ENCODE peak calls at places on chromosomes 2 and 18, in seven cellular contexts. X is sigmoid colon, T is HL-60, U is GM23338, W is suprapubic skin, P is H1, E is prostate gland. A is an unnamed sample.

GRCh38 chr2:96414161-96414713 is 78.7 kb downstream of the NCAPH start:
- DNase-seq in W (no peak), T (no peak), P (no peak), E (no peak), U (no peak), X (no peak), A (no peak)

GRCh38 chr2:204265701-204266310 is 279.5 kb upstream of the PARD3B start:
- DNase-seq in E (no peak), U (no peak), W (no peak), X (no peak), P (no peak), T (no peak), A (no peak)

GRCh38 chr2:224366269-224366668 is 35.6 kb downstream of the FAM124B start:
- DNase-seq in X (no peak), U (no peak), P (no peak), T (no peak), E (no peak), W (no peak), A (no peak)

GRCh38 chr2:1653137-1653789 is 91.1 kb downstream of the PXDN start:
- DNase-seq in E (peak), U (no peak), P (no peak), W (peak), X (peak), T (no peak), A (peak)

GRCh38 chr18:67133669-67134068 is 382.9 kb downstream of the DSEL start:
- DNase-seq in U (no peak), W (no peak), E (no peak), T (no peak), X (no peak), P (no peak), A (no peak)

GRCh38 chr2:7023542-7023941 is 106.3 kb downstream of the RNF144A start:
- DNase-seq in P (no peak), X (peak), U (no peak), W (no peak), E (no peak), T (no peak), A (no peak)

GRCh38 chr2:170217778-170218251 is 39.9 kb downstream of the MYO3B start:
- DNase-seq in T (no peak), W (no peak), P (no peak), X (no peak), U (no peak), E (no peak), A (no peak)

GRCh38 chr2:216858312-216858711 is 1.6 kb downstream of the TNP1 start:
- DNase-seq in X (no peak), U (no peak), P (no peak), T (no peak), E (no peak), W (no peak), A (no peak)

GRCh38 chr2:10028988-10029874 is 14.1 kb upstream of the KLF11 start:
- DNase-seq in E (no peak), X (peak), W (no peak), T (peak), P (no peak), U (peak), A (no peak)

GRCh38 chr2:64762301-64762997 is 108.7 kb upstream of the SERTAD2 start:
- DNase-seq in U (no peak), E (no peak), X (no peak), P (no peak), T (no peak), W (no peak), A (no peak)

GRCh38 chr18:616380-616995 is 19.7 kb downstream of the CLUL1 start:
- DNase-seq in T (peak), P (no peak), X (no peak), W (no peak), U (peak), E (no peak), A (no peak)

GRCh38 chr2:140506606-140507005 is 1624.2 kb downstream of the LRP1B start:
- DNase-seq in X (no peak), E (no peak), W (no peak), U (no peak), P (no peak), T (no peak), A (no peak)

GRCh38 chr2:230879891-230880290 is 15.1 kb downstream of the ITM2C start:
- DNase-seq in P (no peak), E (no peak), X (no peak), T (no peak), W (no peak), U (no peak), A (no peak)

GRCh38 chr2:7725850-7726242 is 808.6 kb downstream of the RNF144A start:
- DNase-seq in E (no peak), T (no peak), W (no peak), X (no peak), P (no peak), U (no peak), A (no peak)

GRCh38 chr2:139917723-139918384 is 1137.7 kb upstream of the NXPH2 start:
- DNase-seq in T (no peak), X (no peak), U (no peak), P (no peak), E (no peak), W (no peak), A (no peak)

GRCh38 chr2:235021752-235022151 is 69.9 kb downstream of the SH3BP4 start:
- DNase-seq in U (no peak), P (no peak), E (no peak), T (no peak), X (no peak), W (no peak), A (no peak)

GRCh38 chr2:190786404-190787166 is 94.0 kb upstream of the GLS start:
- DNase-seq in W (no peak), X (no peak), U (no peak), T (no peak), E (peak), P (no peak), A (no peak)

GRCh38 chr18:54130177-54130576 is 94.3 kb downstream of the MBD2 start:
- DNase-seq in W (no peak), X (no peak), U (no peak), T (no peak), P (no peak), E (no peak), A (no peak)

GRCh38 chr18:79151191-79151590 is 82.0 kb downstream of the ATP9B start:
- DNase-seq in T (no peak), P (no peak), W (no peak), E (no peak), X (no peak), U (no peak), A (no peak)

DNA sequence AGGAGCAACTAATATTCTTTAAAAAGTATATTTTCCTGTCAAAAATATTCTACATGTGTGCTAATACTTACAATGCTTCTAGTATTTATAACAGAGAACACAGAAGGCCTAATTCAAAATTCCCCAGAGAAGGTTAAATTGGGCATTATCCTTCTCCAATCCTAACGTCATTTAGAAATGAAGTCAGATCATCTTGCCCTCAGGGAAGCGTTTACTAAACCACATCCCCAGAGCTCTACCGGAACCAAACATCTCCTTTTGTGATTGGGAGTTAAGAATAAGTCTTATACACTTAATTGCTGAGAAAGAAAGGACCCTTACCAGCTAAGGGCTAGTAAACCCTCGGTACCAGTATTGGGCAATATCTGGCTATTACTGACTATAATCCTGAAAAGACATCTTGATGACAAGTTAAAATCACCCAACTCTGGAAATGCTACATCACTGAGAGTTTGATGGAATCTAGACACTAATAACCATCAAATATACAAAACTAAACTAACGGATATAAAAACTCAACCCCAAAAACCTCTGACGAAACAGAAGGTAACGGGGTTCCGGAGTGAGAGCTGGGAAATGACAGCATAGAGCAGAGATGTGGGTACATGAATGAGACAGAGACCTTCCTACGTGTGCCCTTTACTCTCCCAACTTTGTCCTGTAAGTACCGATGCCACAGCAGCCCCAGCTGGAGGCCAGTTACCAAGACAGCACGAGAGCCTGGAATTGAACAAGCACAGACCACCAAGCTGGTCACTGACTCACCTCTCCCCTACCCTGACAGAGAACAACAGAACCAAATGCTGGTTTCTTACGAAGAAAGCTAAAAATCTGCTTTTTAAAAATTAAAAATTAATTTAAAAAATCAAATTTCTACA is 35.0 kb downstream of the WDSUB1 start:
- DNase-seq in T (peak), E (no peak), X (no peak), P (no peak), W (no peak), U (no peak), A (no peak)
- H3K27ac ChIP-seq in T (peak), E (no peak), X (no peak), P (no peak), W (peak), U (no peak), A (peak)

GRCh38 chr2:23376075-23376474 is 8.9 kb upstream of the KLHL29 start:
- DNase-seq in E (no peak), X (no peak), P (no peak), T (no peak), U (no peak), W (no peak), A (no peak)

GRCh38 chr2:23379220-23379695 is 5.7 kb upstream of the KLHL29 start:
- DNase-seq in W (no peak), T (no peak), E (no peak), U (no peak), P (no peak), X (no peak), A (peak)

GRCh38 chr2:23376972-23377371 is 8.0 kb upstream of the KLHL29 start:
- DNase-seq in U (no peak), E (no peak), X (no peak), W (no peak), P (no peak), T (no peak), A (no peak)

GRCh38 chr2:23378496-23378895 is 6.5 kb upstream of the KLHL29 start:
- DNase-seq in W (no peak), T (no peak), X (no peak), E (no peak), P (no peak), U (no peak), A (no peak)

DNA sequence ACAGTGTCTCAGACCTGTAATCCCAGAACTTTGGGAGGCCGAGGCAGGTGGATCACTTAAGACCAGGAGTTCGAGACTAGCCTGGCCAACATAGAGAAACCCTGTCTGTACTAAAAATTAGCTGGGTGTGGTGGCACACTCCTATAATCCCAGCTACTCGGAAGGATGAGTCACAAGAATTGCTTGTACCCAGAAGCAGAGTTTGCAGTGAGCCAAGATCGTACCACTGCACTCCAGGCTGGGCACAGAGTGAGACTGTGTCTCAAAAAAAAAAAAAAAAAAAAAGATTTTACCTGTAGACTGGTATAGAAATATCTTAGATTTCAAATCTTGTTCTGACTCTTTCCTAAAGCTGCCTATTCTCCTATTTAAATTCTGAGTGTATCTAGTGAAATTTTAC is 7.2 kb upstream of the KLHL29 start:
- DNase-seq in E (no peak), W (no peak), T (no peak), P (no peak), X (no peak), U (no peak), A (no peak)
- TF ChIP-seq POLR2AphosphoS5 in E (no peak), W (no peak), T (no peak), P (no peak), X (no peak), U (no peak), A (no peak)

GRCh38 chr2:28269019-28269784 is 123.5 kb upstream of the FOSL2 start:
- DNase-seq in W (no peak), E (peak), U (peak), T (no peak), X (no peak), P (no peak), A (no peak)
- H3K27ac ChIP-seq in W (no peak), E (peak), U (no peak), T (no peak), X (peak), P (no peak), A (peak)

GRCh38 chr2:233079473-233079877 is 19.3 kb downstream of the INPP5D start:
- DNase-seq in P (no peak), X (no peak), W (peak), T (peak), E (no peak), U (no peak), A (no peak)

GRCh38 chr2:233081731-233082221 is 21.6 kb downstream of the INPP5D start:
- DNase-seq in E (no peak), U (no peak), T (no peak), W (peak), P (no peak), X (no peak), A (peak)

GRCh38 chr2:233080836-233081229 is 20.7 kb downstream of the INPP5D start:
- DNase-seq in P (no peak), T (no peak), E (no peak), X (no peak), U (no peak), W (peak), A (no peak)

GRCh38 chr2:233081232-233081730 is 21.1 kb downstream of the INPP5D start:
- DNase-seq in E (no peak), T (no peak), U (no peak), X (no peak), P (no peak), W (peak), A (no peak)

DNA sequence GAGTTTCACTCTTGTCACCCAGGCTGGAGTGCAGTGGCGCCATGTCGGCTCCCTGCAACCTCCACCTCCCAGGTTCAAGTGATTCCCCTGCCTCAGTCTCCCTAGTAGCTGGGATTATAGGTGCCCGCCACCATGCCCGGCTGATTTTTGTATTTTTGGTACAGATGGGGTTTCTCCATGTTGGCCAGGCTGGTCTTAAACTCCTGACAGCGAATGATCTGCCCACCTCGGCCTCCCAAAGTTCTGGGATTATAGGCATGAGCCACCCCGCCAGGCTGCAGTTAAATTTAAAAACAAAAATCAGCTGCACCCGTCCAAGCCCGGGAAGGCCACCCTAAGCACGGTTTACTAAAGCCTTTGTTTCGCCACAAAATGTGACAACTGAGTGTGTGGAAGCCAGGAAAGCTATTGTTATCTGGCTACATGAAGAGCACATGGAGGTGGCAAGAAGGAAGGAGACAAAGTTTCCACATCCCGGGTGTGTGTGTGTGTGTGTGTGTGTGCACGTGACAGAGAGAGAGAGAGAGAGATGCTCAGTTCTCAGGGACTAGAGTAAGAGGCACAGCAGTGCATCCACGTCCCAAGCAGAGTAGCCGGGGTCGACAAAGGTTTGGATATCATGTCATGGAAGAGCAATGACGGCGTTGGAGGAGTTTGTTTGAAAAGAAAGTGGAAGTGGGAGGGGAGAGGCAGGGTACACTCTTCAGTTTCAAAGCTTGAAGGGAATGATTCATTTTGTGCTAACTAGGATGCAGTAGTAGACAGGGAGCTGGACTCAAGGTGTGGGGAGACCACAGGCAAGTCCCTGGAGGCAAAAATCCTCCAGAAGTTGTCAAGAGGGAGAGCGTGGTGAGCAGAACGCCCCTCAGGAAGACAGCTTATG is 20.1 kb downstream of the INPP5D start:
- DNase-seq in T (peak), W (peak), P (no peak), X (no peak), E (no peak), U (no peak), A (no peak)
- TF ChIP-seq POLR2AphosphoS5 in T (peak), W (no peak), P (no peak), X (no peak), E (no peak), U (no peak), A (no peak)

DNA sequence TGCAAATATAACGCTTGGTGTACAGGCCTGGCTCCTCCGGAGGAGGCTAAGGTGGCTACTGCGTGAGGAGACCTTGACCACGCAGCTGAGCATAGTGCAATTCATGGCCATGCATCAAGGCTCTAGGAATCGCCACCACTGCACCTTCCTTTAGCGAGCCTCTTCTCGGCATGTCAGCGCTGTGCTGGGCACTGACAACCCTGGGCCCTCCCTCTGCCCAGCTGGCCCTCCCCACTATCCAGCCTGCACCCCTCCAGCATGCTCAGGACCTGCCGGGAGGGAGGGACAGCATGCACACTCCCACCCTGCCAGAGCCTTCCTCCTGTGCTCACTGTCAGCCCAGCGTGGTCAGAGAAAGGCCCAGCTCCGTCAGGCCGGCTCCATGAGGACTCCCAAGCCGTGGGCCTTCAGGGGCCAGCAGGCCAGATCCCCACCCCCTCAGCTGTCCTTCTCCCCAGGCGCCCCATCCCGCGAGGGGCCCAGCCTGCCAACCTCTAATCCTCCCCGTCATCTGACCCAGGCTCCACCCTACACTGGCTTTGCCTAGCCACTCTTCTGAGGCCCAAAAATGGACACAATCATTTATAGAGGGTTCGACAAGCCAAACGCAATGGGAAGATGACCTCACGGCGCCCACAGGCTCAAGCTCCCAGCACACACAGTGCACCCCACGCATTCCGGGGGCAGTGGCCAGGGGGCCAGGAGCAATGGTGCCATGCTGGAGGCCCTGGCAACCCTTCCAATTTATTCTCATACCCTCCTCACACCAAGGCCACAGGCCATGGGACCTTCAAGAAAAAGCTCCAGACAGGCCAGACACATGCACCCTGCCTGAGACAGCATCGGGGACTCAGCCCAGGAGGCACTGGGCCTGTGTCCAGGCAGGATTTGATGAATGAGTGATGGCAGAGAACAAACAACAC is 3.5 kb downstream of the BIN1 start:
- DNase-seq in T (no peak), X (peak), E (no peak), W (peak), P (no peak), U (no peak), A (no peak)
- H3K27ac ChIP-seq in T (no peak), X (no peak), E (peak), W (no peak), P (no peak), U (no peak), A (peak)

GRCh38 chr2:173831312-173832229 is 133.6 kb downstream of the SP3 start:
- DNase-seq in P (no peak), W (peak), U (no peak), X (peak), E (no peak), T (no peak), A (no peak)
- TF ChIP-seq POLR2AphosphoS5 in P (no peak), W (no peak), U (no peak), X (peak), E (peak), T (no peak), A (peak)

A was measured in vagina.